ENCODE peak calls at places on chromosomes 16 and 17, in seven cellular contexts. One of them, this sample, is unnamed.

GRCh38 chr16:1057252-1057932 is 15.2 kb upstream of the SSTR5 start:
- DNase-seq in activated CD8-positive, alpha-beta memory T cell treated with anti-CD3 and anti-CD28 coated beads, Interleukin-2, amount 10 ng/mL, durations not matched to agents 7 days and 5 days: peak; percentile 59
- DNase-seq in GM10248: peak; percentile 64
- DNase-seq in heart right ventricle: peak; percentile 53
- DNase-seq in T follicular helper cell: peak; percentile 40
- DNase-seq in ELF-1: no peak
- DNase-seq in fibroblast of the aortic adventitia: peak; percentile 4
- DNase-seq in this sample: peak; percentile 45

GRCh38 chr17:4551141-4551540 is 4.0 kb downstream of the MYBBP1A start:
- DNase-seq in T follicular helper cell: no peak
- DNase-seq in heart right ventricle: no peak
- DNase-seq in ELF-1: no peak
- DNase-seq in fibroblast of the aortic adventitia: no peak
- DNase-seq in activated CD8-positive, alpha-beta memory T cell treated with anti-CD3 and anti-CD28 coated beads, Interleukin-2, amount 10 ng/mL, durations not matched to agents 7 days and 5 days: no peak
- DNase-seq in GM10248: no peak
- DNase-seq in this sample: peak; percentile 51

GRCh38 chr16:46573008-46573833 is 48.0 kb downstream of the SHCBP1 start:
- DNase-seq in GM10248: peak; percentile 25
- DNase-seq in fibroblast of the aortic adventitia: no peak
- DNase-seq in activated CD8-positive, alpha-beta memory T cell treated with anti-CD3 and anti-CD28 coated beads, Interleukin-2, amount 10 ng/mL, durations not matched to agents 7 days and 5 days: peak; percentile 44
- DNase-seq in T follicular helper cell: no peak
- DNase-seq in heart right ventricle: no peak
- DNase-seq in ELF-1: peak; percentile 79
- DNase-seq in this sample: peak; percentile 72

GRCh38 chr17:41937970-41938851 is 7.8 kb downstream of the ODAD4 start:
- DNase-seq in T follicular helper cell: no peak
- DNase-seq in heart right ventricle: peak; percentile 59
- DNase-seq in ELF-1: no peak
- DNase-seq in fibroblast of the aortic adventitia: no peak
- DNase-seq in activated CD8-positive, alpha-beta memory T cell treated with anti-CD3 and anti-CD28 coated beads, Interleukin-2, amount 10 ng/mL, durations not matched to agents 7 days and 5 days: peak; percentile 37
- DNase-seq in GM10248: no peak
- DNase-seq in this sample: no peak

GRCh38 chr16:10676284-10676683 is 18.4 kb downstream of the TEKT5 start:
- DNase-seq in activated CD8-positive, alpha-beta memory T cell treated with anti-CD3 and anti-CD28 coated beads, Interleukin-2, amount 10 ng/mL, durations not matched to agents 7 days and 5 days: no peak
- DNase-seq in T follicular helper cell: no peak
- DNase-seq in fibroblast of the aortic adventitia: no peak
- DNase-seq in ELF-1: no peak
- DNase-seq in GM10248: no peak
- DNase-seq in heart right ventricle: no peak
- DNase-seq in this sample: no peak

GRCh38 chr17:28948873-28949184 is 2.5 kb downstream of the PHF12 start:
- DNase-seq in ELF-1: no peak
- DNase-seq in fibroblast of the aortic adventitia: no peak
- DNase-seq in GM10248: no peak
- DNase-seq in activated CD8-positive, alpha-beta memory T cell treated with anti-CD3 and anti-CD28 coated beads, Interleukin-2, amount 10 ng/mL, durations not matched to agents 7 days and 5 days: no peak
- DNase-seq in heart right ventricle: no peak
- DNase-seq in T follicular helper cell: no peak
- DNase-seq in this sample: no peak

GRCh38 chr16:56512025-56512424 is 7.8 kb downstream of the BBS2 start:
- DNase-seq in fibroblast of the aortic adventitia: no peak
- DNase-seq in activated CD8-positive, alpha-beta memory T cell treated with anti-CD3 and anti-CD28 coated beads, Interleukin-2, amount 10 ng/mL, durations not matched to agents 7 days and 5 days: no peak
- DNase-seq in heart right ventricle: no peak
- DNase-seq in GM10248: no peak
- DNase-seq in ELF-1: no peak
- DNase-seq in T follicular helper cell: no peak
- DNase-seq in this sample: no peak

GRCh38 chr16:48081656-48082055 is 74.1 kb downstream of the ABCC12 start:
- DNase-seq in GM10248: no peak
- DNase-seq in fibroblast of the aortic adventitia: peak; percentile 80
- DNase-seq in ELF-1: no peak
- DNase-seq in T follicular helper cell: no peak
- DNase-seq in activated CD8-positive, alpha-beta memory T cell treated with anti-CD3 and anti-CD28 coated beads, Interleukin-2, amount 10 ng/mL, durations not matched to agents 7 days and 5 days: no peak
- DNase-seq in heart right ventricle: no peak
- DNase-seq in this sample: no peak

GRCh38 chr17:74632196-74632540 is 8.6 kb upstream of the CD300E start:
- DNase-seq in heart right ventricle: no peak
- DNase-seq in fibroblast of the aortic adventitia: no peak
- DNase-seq in T follicular helper cell: no peak
- DNase-seq in activated CD8-positive, alpha-beta memory T cell treated with anti-CD3 and anti-CD28 coated beads, Interleukin-2, amount 10 ng/mL, durations not matched to agents 7 days and 5 days: no peak
- DNase-seq in ELF-1: no peak
- DNase-seq in GM10248: no peak
- DNase-seq in this sample: no peak

GRCh38 chr17:79538291-79538690 is 72.6 kb downstream of the RBFOX3 start:
- DNase-seq in GM10248: no peak
- DNase-seq in ELF-1: no peak
- DNase-seq in fibroblast of the aortic adventitia: no peak
- DNase-seq in T follicular helper cell: no peak
- DNase-seq in activated CD8-positive, alpha-beta memory T cell treated with anti-CD3 and anti-CD28 coated beads, Interleukin-2, amount 10 ng/mL, durations not matched to agents 7 days and 5 days: no peak
- DNase-seq in heart right ventricle: no peak
- DNase-seq in this sample: no peak

GRCh38 chr17:14310584-14310983 is 9.7 kb downstream of the HS3ST3B1 start:
- DNase-seq in heart right ventricle: no peak
- DNase-seq in fibroblast of the aortic adventitia: no peak
- DNase-seq in ELF-1: no peak
- DNase-seq in T follicular helper cell: no peak
- DNase-seq in activated CD8-positive, alpha-beta memory T cell treated with anti-CD3 and anti-CD28 coated beads, Interleukin-2, amount 10 ng/mL, durations not matched to agents 7 days and 5 days: peak; percentile 31
- DNase-seq in GM10248: no peak
- DNase-seq in this sample: no peak

GRCh38 chr17:17200831-17201230 is 5.3 kb downstream of the PLD6 start:
- DNase-seq in fibroblast of the aortic adventitia: no peak
- DNase-seq in ELF-1: no peak
- DNase-seq in activated CD8-positive, alpha-beta memory T cell treated with anti-CD3 and anti-CD28 coated beads, Interleukin-2, amount 10 ng/mL, durations not matched to agents 7 days and 5 days: no peak
- DNase-seq in GM10248: no peak
- DNase-seq in heart right ventricle: no peak
- DNase-seq in T follicular helper cell: no peak
- DNase-seq in this sample: no peak

GRCh38 chr16:88375236-88376052 is 7.3 kb upstream of the ZNF469 start:
- DNase-seq in heart right ventricle: no peak
- DNase-seq in ELF-1: no peak
- DNase-seq in activated CD8-positive, alpha-beta memory T cell treated with anti-CD3 and anti-CD28 coated beads, Interleukin-2, amount 10 ng/mL, durations not matched to agents 7 days and 5 days: no peak
- DNase-seq in GM10248: no peak
- DNase-seq in T follicular helper cell: no peak
- DNase-seq in fibroblast of the aortic adventitia: no peak
- DNase-seq in this sample: no peak

GRCh38 chr17:5422505-5422904 is 2.5 kb downstream of the RPAIN start:
- DNase-seq in ELF-1: no peak
- DNase-seq in GM10248: no peak
- DNase-seq in T follicular helper cell: no peak
- DNase-seq in heart right ventricle: no peak
- DNase-seq in activated CD8-positive, alpha-beta memory T cell treated with anti-CD3 and anti-CD28 coated beads, Interleukin-2, amount 10 ng/mL, durations not matched to agents 7 days and 5 days: no peak
- DNase-seq in fibroblast of the aortic adventitia: peak; percentile 49
- DNase-seq in this sample: peak; percentile 86

GRCh38 chr17:41697122-41697962 is 8.7 kb downstream of the EIF1 start:
- DNase-seq in ELF-1: no peak
- DNase-seq in GM10248: no peak
- DNase-seq in fibroblast of the aortic adventitia: peak; percentile 67
- DNase-seq in activated CD8-positive, alpha-beta memory T cell treated with anti-CD3 and anti-CD28 coated beads, Interleukin-2, amount 10 ng/mL, durations not matched to agents 7 days and 5 days: no peak
- DNase-seq in T follicular helper cell: no peak
- DNase-seq in heart right ventricle: peak; percentile 44
- DNase-seq in this sample: no peak

GRCh38 chr16:30009085-30009862 is 1.6 kb downstream of the DOC2A start:
- DNase-seq in GM10248: no peak
- DNase-seq in T follicular helper cell: no peak
- DNase-seq in fibroblast of the aortic adventitia: no peak
- DNase-seq in activated CD8-positive, alpha-beta memory T cell treated with anti-CD3 and anti-CD28 coated beads, Interleukin-2, amount 10 ng/mL, durations not matched to agents 7 days and 5 days: no peak
- DNase-seq in ELF-1: no peak
- DNase-seq in heart right ventricle: no peak
- DNase-seq in this sample: no peak

GRCh38 chr16:30416624-30417298 is 9.4 kb downstream of the ZNF771 start:
- DNase-seq in heart right ventricle: no peak
- DNase-seq in ELF-1: peak; percentile 66
- DNase-seq in GM10248: no peak
- DNase-seq in activated CD8-positive, alpha-beta memory T cell treated with anti-CD3 and anti-CD28 coated beads, Interleukin-2, amount 10 ng/mL, durations not matched to agents 7 days and 5 days: no peak
- DNase-seq in fibroblast of the aortic adventitia: no peak
- DNase-seq in T follicular helper cell: no peak
- DNase-seq in this sample: no peak

GRCh38 chr17:4858068-4858879 is 25.1 kb downstream of the MINK1 start:
- DNase-seq in activated CD8-positive, alpha-beta memory T cell treated with anti-CD3 and anti-CD28 coated beads, Interleukin-2, amount 10 ng/mL, durations not matched to agents 7 days and 5 days: no peak
- DNase-seq in ELF-1: peak; percentile 59
- DNase-seq in GM10248: no peak
- DNase-seq in fibroblast of the aortic adventitia: peak; percentile 36
- DNase-seq in T follicular helper cell: no peak
- DNase-seq in heart right ventricle: peak; percentile 32
- DNase-seq in this sample: no peak

GRCh38 chr17:78645421-78646295 is 68.5 kb upstream of the DNAH17 start:
- DNase-seq in fibroblast of the aortic adventitia: peak; percentile 10
- DNase-seq in GM10248: peak; percentile 87
- DNase-seq in ELF-1: peak; percentile 67
- DNase-seq in heart right ventricle: peak; percentile 77
- DNase-seq in T follicular helper cell: peak; percentile 52
- DNase-seq in activated CD8-positive, alpha-beta memory T cell treated with anti-CD3 and anti-CD28 coated beads, Interleukin-2, amount 10 ng/mL, durations not matched to agents 7 days and 5 days: peak; percentile 69
- DNase-seq in this sample: no peak

GRCh38 chr16:71389330-71389729 is 30.8 kb downstream of the CALB2 start:
- DNase-seq in heart right ventricle: no peak
- DNase-seq in T follicular helper cell: no peak
- DNase-seq in GM10248: no peak
- DNase-seq in fibroblast of the aortic adventitia: no peak
- DNase-seq in activated CD8-positive, alpha-beta memory T cell treated with anti-CD3 and anti-CD28 coated beads, Interleukin-2, amount 10 ng/mL, durations not matched to agents 7 days and 5 days: no peak
- DNase-seq in ELF-1: no peak
- DNase-seq in this sample: no peak

GRCh38 chr16:27455700-27456099 is 53.7 kb downstream of the IL21R start:
- DNase-seq in ELF-1: no peak
- DNase-seq in T follicular helper cell: no peak
- DNase-seq in GM10248: no peak
- DNase-seq in fibroblast of the aortic adventitia: no peak
- DNase-seq in heart right ventricle: no peak
- DNase-seq in activated CD8-positive, alpha-beta memory T cell treated with anti-CD3 and anti-CD28 coated beads, Interleukin-2, amount 10 ng/mL, durations not matched to agents 7 days and 5 days: no peak
- DNase-seq in this sample: no peak

GRCh38 chr17:49294126-49294525 is 63.5 kb upstream of the PHOSPHO1 start:
- DNase-seq in activated CD8-positive, alpha-beta memory T cell treated with anti-CD3 and anti-CD28 coated beads, Interleukin-2, amount 10 ng/mL, durations not matched to agents 7 days and 5 days: no peak
- DNase-seq in ELF-1: no peak
- DNase-seq in T follicular helper cell: no peak
- DNase-seq in heart right ventricle: no peak
- DNase-seq in GM10248: no peak
- DNase-seq in fibroblast of the aortic adventitia: no peak
- DNase-seq in this sample: no peak

GRCh38 chr16:86798247-86799041 is 220.1 kb downstream of the FOXL1 start:
- DNase-seq in T follicular helper cell: no peak
- DNase-seq in fibroblast of the aortic adventitia: peak; percentile 31
- DNase-seq in ELF-1: peak; percentile 37
- DNase-seq in activated CD8-positive, alpha-beta memory T cell treated with anti-CD3 and anti-CD28 coated beads, Interleukin-2, amount 10 ng/mL, durations not matched to agents 7 days and 5 days: no peak
- DNase-seq in GM10248: no peak
- DNase-seq in heart right ventricle: no peak
- DNase-seq in this sample: no peak

GRCh38 chr16:72787519-72788268 is 260.2 kb downstream of the ZFHX3 start:
- DNase-seq in T follicular helper cell: peak; percentile 15
- DNase-seq in heart right ventricle: peak; percentile 53
- DNase-seq in GM10248: peak; percentile 86
- DNase-seq in activated CD8-positive, alpha-beta memory T cell treated with anti-CD3 and anti-CD28 coated beads, Interleukin-2, amount 10 ng/mL, durations not matched to agents 7 days and 5 days: peak; percentile 84
- DNase-seq in ELF-1: peak; percentile 44
- DNase-seq in fibroblast of the aortic adventitia: peak; percentile 53
- DNase-seq in this sample: peak; percentile 93

GRCh38 chr16:84144301-84144858 is 597 bp downstream of the HSDL1 start:
- DNase-seq in heart right ventricle: peak; percentile 40
- DNase-seq in GM10248: peak; percentile 46
- DNase-seq in ELF-1: peak; percentile 47
- DNase-seq in fibroblast of the aortic adventitia: peak; percentile 10
- DNase-seq in T follicular helper cell: peak; percentile 32
- DNase-seq in activated CD8-positive, alpha-beta memory T cell treated with anti-CD3 and anti-CD28 coated beads, Interleukin-2, amount 10 ng/mL, durations not matched to agents 7 days and 5 days: peak; percentile 70
- DNase-seq in this sample: peak; percentile 38

GRCh38 chr17:64781013-64781392 is 118.9 kb upstream of the SMURF2 start:
- DNase-seq in ELF-1: peak; percentile 39
- DNase-seq in fibroblast of the aortic adventitia: no peak
- DNase-seq in activated CD8-positive, alpha-beta memory T cell treated with anti-CD3 and anti-CD28 coated beads, Interleukin-2, amount 10 ng/mL, durations not matched to agents 7 days and 5 days: no peak
- DNase-seq in heart right ventricle: no peak
- DNase-seq in T follicular helper cell: no peak
- DNase-seq in GM10248: no peak
- DNase-seq in this sample: no peak

GRCh38 chr17:676060-676745 is 38.4 kb downstream of the VPS53 start:
- DNase-seq in fibroblast of the aortic adventitia: peak; percentile 89
- DNase-seq in heart right ventricle: no peak
- DNase-seq in ELF-1: no peak
- DNase-seq in T follicular helper cell: no peak
- DNase-seq in GM10248: no peak
- DNase-seq in activated CD8-positive, alpha-beta memory T cell treated with anti-CD3 and anti-CD28 coated beads, Interleukin-2, amount 10 ng/mL, durations not matched to agents 7 days and 5 days: no peak
- DNase-seq in this sample: no peak

GRCh38 chr17:9032151-9032550 is 10.8 kb downstream of the NTN1 start:
- DNase-seq in heart right ventricle: no peak
- DNase-seq in ELF-1: no peak
- DNase-seq in activated CD8-positive, alpha-beta memory T cell treated with anti-CD3 and anti-CD28 coated beads, Interleukin-2, amount 10 ng/mL, durations not matched to agents 7 days and 5 days: no peak
- DNase-seq in fibroblast of the aortic adventitia: no peak
- DNase-seq in GM10248: no peak
- DNase-seq in T follicular helper cell: no peak
- DNase-seq in this sample: no peak

GRCh38 chr16:57539072-57539796 is 2.9 kb upstream of the CCDC102A start:
- DNase-seq in GM10248: peak; percentile 60
- DNase-seq in T follicular helper cell: no peak
- DNase-seq in heart right ventricle: no peak
- DNase-seq in fibroblast of the aortic adventitia: no peak
- DNase-seq in activated CD8-positive, alpha-beta memory T cell treated with anti-CD3 and anti-CD28 coated beads, Interleukin-2, amount 10 ng/mL, durations not matched to agents 7 days and 5 days: peak; percentile 72
- DNase-seq in ELF-1: no peak
- DNase-seq in this sample: no peak

GRCh38 chr17:51653902-51654301 is 393.6 kb downstream of the UTP18 start:
- DNase-seq in fibroblast of the aortic adventitia: no peak
- DNase-seq in ELF-1: peak; percentile 32
- DNase-seq in GM10248: no peak
- DNase-seq in T follicular helper cell: no peak
- DNase-seq in activated CD8-positive, alpha-beta memory T cell treated with anti-CD3 and anti-CD28 coated beads, Interleukin-2, amount 10 ng/mL, durations not matched to agents 7 days and 5 days: no peak
- DNase-seq in heart right ventricle: no peak
- DNase-seq in this sample: no peak

GRCh38 chr16:58850019-58850626 is 116.0 kb upstream of the GOT2 start:
- DNase-seq in activated CD8-positive, alpha-beta memory T cell treated with anti-CD3 and anti-CD28 coated beads, Interleukin-2, amount 10 ng/mL, durations not matched to agents 7 days and 5 days: no peak
- DNase-seq in fibroblast of the aortic adventitia: no peak
- DNase-seq in GM10248: no peak
- DNase-seq in ELF-1: peak; percentile 9
- DNase-seq in T follicular helper cell: no peak
- DNase-seq in heart right ventricle: no peak
- DNase-seq in this sample: no peak

GRCh38 chr17:21373034-21373433 is 3.1 kb upstream of the KCNJ12 start:
- DNase-seq in GM10248: no peak
- DNase-seq in activated CD8-positive, alpha-beta memory T cell treated with anti-CD3 and anti-CD28 coated beads, Interleukin-2, amount 10 ng/mL, durations not matched to agents 7 days and 5 days: no peak
- DNase-seq in heart right ventricle: no peak
- DNase-seq in T follicular helper cell: no peak
- DNase-seq in ELF-1: no peak
- DNase-seq in fibroblast of the aortic adventitia: no peak
- DNase-seq in this sample: no peak

GRCh38 chr17:45836047-45837044 is 8.3 kb upstream of the SPPL2C start:
- DNase-seq in GM10248: no peak
- DNase-seq in activated CD8-positive, alpha-beta memory T cell treated with anti-CD3 and anti-CD28 coated beads, Interleukin-2, amount 10 ng/mL, durations not matched to agents 7 days and 5 days: no peak
- DNase-seq in fibroblast of the aortic adventitia: no peak
- DNase-seq in ELF-1: peak; percentile 12
- DNase-seq in T follicular helper cell: no peak
- DNase-seq in heart right ventricle: no peak
- DNase-seq in this sample: no peak

GRCh38 chr16:87957296-87958069 is 6.2 kb downstream of the BANP start:
- DNase-seq in heart right ventricle: no peak
- DNase-seq in T follicular helper cell: no peak
- DNase-seq in activated CD8-positive, alpha-beta memory T cell treated with anti-CD3 and anti-CD28 coated beads, Interleukin-2, amount 10 ng/mL, durations not matched to agents 7 days and 5 days: no peak
- DNase-seq in fibroblast of the aortic adventitia: no peak
- DNase-seq in ELF-1: no peak
- DNase-seq in GM10248: no peak
- DNase-seq in this sample: no peak

GRCh38 chr16:57394444-57394843 is 10.1 kb upstream of the CCL17 start:
- DNase-seq in heart right ventricle: no peak
- DNase-seq in activated CD8-positive, alpha-beta memory T cell treated with anti-CD3 and anti-CD28 coated beads, Interleukin-2, amount 10 ng/mL, durations not matched to agents 7 days and 5 days: no peak
- DNase-seq in GM10248: no peak
- DNase-seq in ELF-1: no peak
- DNase-seq in T follicular helper cell: no peak
- DNase-seq in fibroblast of the aortic adventitia: peak; percentile 31
- DNase-seq in this sample: no peak

This sample was measured in ACHN.